ENCODE peak calls at places on chromosomes 11 and 22, in five cellular contexts. One of them, this sample, is unnamed.

GRCh38 chr11:134276396-134277175 is 407 bp downstream of the GLB1L3 start:
- DNase-seq in SK-N-SH: peak
- DNase-seq in IMR-90: no peak
- DNase-seq in GM12878: no peak
- DNase-seq in A549: no peak
- DNase-seq in this sample: no peak

GRCh38 chr22:49657275-49657973 is 170.2 kb downstream of the BRD1 start:
- DNase-seq in SK-N-SH: no peak
- DNase-seq in IMR-90: no peak
- DNase-seq in GM12878: peak
- DNase-seq in A549: no peak
- DNase-seq in this sample: peak

GRCh38 chr11:27281740-27282139 is 81.3 kb downstream of the CCDC34 start:
- DNase-seq in SK-N-SH: no peak
- DNase-seq in IMR-90: no peak
- DNase-seq in GM12878: peak
- DNase-seq in A549: no peak
- DNase-seq in this sample: no peak

GRCh38 chr11:100602716-100603115 is 84.4 kb upstream of the ARHGAP42 start:
- DNase-seq in SK-N-SH: no peak
- DNase-seq in IMR-90: no peak
- DNase-seq in GM12878: no peak
- DNase-seq in A549: no peak
- DNase-seq in this sample: no peak

GRCh38 chr11:134560566-134561347 is 148.7 kb upstream of the B3GAT1 start:
- DNase-seq in SK-N-SH: peak
- DNase-seq in IMR-90: no peak
- DNase-seq in GM12878: no peak
- DNase-seq in A549: no peak
- DNase-seq in this sample: no peak

GRCh38 chr22:49936973-49937757 is 18.7 kb downstream of the CRELD2 start:
- DNase-seq in SK-N-SH: no peak
- DNase-seq in IMR-90: no peak
- DNase-seq in GM12878: no peak
- DNase-seq in A549: no peak
- DNase-seq in this sample: no peak

GRCh38 chr22:20889025-20889704 is 28.0 kb upstream of the CRKL start:
- DNase-seq in SK-N-SH: no peak
- DNase-seq in IMR-90: no peak
- DNase-seq in GM12878: no peak
- DNase-seq in A549: no peak
- DNase-seq in this sample: peak

GRCh38 chr22:37549704-37550059 is 10.6 kb upstream of the CDC42EP1 start:
- DNase-seq in SK-N-SH: peak
- DNase-seq in IMR-90: peak
- DNase-seq in GM12878: no peak
- DNase-seq in A549: no peak
- DNase-seq in this sample: no peak

GRCh38 chr22:43922123-43922522 is 1.5 kb upstream of the PNPLA3 start:
- DNase-seq in SK-N-SH: no peak
- DNase-seq in IMR-90: no peak
- DNase-seq in GM12878: no peak
- DNase-seq in A549: no peak
- DNase-seq in this sample: peak

GRCh38 chr22:22556995-22557925 is 1.8 kb downstream of the PRAME start:
- DNase-seq in SK-N-SH: peak
- DNase-seq in IMR-90: no peak
- DNase-seq in GM12878: no peak
- DNase-seq in A549: peak
- DNase-seq in this sample: peak

GRCh38 chr11:63933459-63933858 is 5.3 kb upstream of the NAA40 start:
- DNase-seq in SK-N-SH: no peak
- DNase-seq in IMR-90: no peak
- DNase-seq in GM12878: no peak
- DNase-seq in A549: no peak
- DNase-seq in this sample: no peak

GRCh38 chr22:49721211-49721763 is 106.4 kb downstream of the BRD1 start:
- DNase-seq in SK-N-SH: no peak
- DNase-seq in IMR-90: no peak
- DNase-seq in GM12878: no peak
- DNase-seq in A549: no peak
- DNase-seq in this sample: no peak

GRCh38 chr11:14927146-14927545 is 35.1 kb upstream of the CYP2R1 start:
- DNase-seq in SK-N-SH: no peak
- DNase-seq in IMR-90: peak
- DNase-seq in GM12878: no peak
- DNase-seq in A549: no peak
- DNase-seq in this sample: no peak

GRCh38 chr11:45017329-45017728 is 66.6 kb upstream of the TP53I11 start:
- DNase-seq in SK-N-SH: no peak
- DNase-seq in IMR-90: no peak
- DNase-seq in GM12878: no peak
- DNase-seq in A549: no peak
- DNase-seq in this sample: no peak

GRCh38 chr22:46443850-46444389 is 93.5 kb downstream of the CELSR1 start:
- DNase-seq in SK-N-SH: no peak
- DNase-seq in IMR-90: no peak
- DNase-seq in GM12878: no peak
- DNase-seq in A549: no peak
- DNase-seq in this sample: no peak

GRCh38 chr22:34111210-34111824 is 191.0 kb upstream of the LARGE1 start:
- DNase-seq in SK-N-SH: peak
- DNase-seq in IMR-90: no peak
- DNase-seq in GM12878: no peak
- DNase-seq in A549: peak
- DNase-seq in this sample: peak

GRCh38 chr11:15258433-15259350 is 144.0 kb downstream of the INSC start:
- DNase-seq in SK-N-SH: no peak
- DNase-seq in IMR-90: peak
- DNase-seq in GM12878: no peak
- DNase-seq in A549: peak
- DNase-seq in this sample: peak

DNA sequence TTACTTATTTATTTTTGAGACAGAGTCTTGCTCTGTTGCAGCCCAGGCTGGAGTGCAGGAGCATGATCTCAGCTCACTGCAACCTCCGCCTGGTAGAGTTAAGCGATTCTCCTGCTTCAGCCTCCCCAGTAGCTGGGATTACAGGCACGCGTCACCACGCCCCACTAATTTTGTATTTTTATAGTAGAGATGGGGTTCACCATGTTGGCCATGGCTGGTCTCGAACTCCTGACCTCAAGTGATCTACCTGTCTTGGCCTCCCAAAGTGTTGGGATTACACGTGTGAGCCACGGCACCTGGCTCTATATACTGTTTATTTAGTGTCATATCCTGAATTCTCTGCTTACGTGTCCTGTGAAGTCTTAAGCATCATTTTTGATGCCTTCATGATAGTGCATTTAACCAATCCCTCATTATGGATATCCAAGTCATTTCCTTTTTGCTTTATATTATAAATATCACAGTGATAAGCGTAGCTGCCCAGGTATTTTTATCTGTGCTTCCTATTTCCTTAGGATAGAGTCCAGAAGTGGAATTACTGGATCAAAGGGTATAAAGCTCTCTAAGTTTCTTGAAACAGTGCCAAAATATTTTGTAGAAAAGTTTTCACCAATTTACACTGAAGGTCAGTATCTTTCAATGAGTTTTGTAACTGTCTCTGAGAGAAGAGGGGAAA is 871 bp upstream of the SIDT2 start:
- DNase-seq in SK-N-SH: no peak
- DNase-seq in IMR-90: no peak
- DNase-seq in GM12878: no peak
- DNase-seq in A549: no peak
- DNase-seq in this sample: no peak
- TF ChIP-seq RCOR1 in SK-N-SH: no peak
- TF ChIP-seq RCOR1 in IMR-90: no peak
- TF ChIP-seq RCOR1 in GM12878: no peak
- TF ChIP-seq RCOR1 in A549: no peak
- TF ChIP-seq RCOR1 in this sample: no peak

GRCh38 chr11:130474637-130475400 is 26.4 kb downstream of the ADAMTS15 start:
- DNase-seq in SK-N-SH: peak
- DNase-seq in IMR-90: no peak
- DNase-seq in GM12878: no peak
- DNase-seq in A549: no peak
- DNase-seq in this sample: no peak
- TF ChIP-seq RFX5 in SK-N-SH: no peak
- TF ChIP-seq RFX5 in IMR-90: no peak
- TF ChIP-seq RFX5 in GM12878: no peak
- TF ChIP-seq RFX5 in A549: no peak
- TF ChIP-seq RFX5 in this sample: no peak

DNA sequence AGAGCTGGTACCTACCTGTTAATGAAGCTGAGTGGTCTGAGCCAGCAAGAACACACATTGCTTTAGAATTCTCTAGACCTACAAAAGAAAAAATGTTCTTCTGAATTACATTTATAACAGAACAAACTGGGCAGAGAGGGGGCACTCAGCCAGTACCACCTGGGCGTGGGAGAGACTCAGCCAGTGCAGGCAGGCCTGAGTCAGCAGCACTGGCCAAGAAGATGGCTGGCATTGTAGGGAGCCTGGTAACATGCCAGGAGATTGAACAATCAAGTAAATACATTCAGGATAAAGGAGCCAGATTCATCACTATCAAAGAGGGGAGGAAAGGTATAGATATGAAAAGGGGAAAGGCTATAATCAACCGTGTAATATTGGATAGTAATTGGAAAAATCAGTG is 19.9 kb downstream of the SERGEF start:
- DNase-seq in SK-N-SH: no peak
- DNase-seq in IMR-90: no peak
- DNase-seq in GM12878: no peak
- DNase-seq in A549: no peak
- DNase-seq in this sample: no peak
- TF ChIP-seq RCOR1 in SK-N-SH: no peak
- TF ChIP-seq RCOR1 in IMR-90: no peak
- TF ChIP-seq RCOR1 in GM12878: no peak
- TF ChIP-seq RCOR1 in A549: no peak
- TF ChIP-seq RCOR1 in this sample: no peak

DNA sequence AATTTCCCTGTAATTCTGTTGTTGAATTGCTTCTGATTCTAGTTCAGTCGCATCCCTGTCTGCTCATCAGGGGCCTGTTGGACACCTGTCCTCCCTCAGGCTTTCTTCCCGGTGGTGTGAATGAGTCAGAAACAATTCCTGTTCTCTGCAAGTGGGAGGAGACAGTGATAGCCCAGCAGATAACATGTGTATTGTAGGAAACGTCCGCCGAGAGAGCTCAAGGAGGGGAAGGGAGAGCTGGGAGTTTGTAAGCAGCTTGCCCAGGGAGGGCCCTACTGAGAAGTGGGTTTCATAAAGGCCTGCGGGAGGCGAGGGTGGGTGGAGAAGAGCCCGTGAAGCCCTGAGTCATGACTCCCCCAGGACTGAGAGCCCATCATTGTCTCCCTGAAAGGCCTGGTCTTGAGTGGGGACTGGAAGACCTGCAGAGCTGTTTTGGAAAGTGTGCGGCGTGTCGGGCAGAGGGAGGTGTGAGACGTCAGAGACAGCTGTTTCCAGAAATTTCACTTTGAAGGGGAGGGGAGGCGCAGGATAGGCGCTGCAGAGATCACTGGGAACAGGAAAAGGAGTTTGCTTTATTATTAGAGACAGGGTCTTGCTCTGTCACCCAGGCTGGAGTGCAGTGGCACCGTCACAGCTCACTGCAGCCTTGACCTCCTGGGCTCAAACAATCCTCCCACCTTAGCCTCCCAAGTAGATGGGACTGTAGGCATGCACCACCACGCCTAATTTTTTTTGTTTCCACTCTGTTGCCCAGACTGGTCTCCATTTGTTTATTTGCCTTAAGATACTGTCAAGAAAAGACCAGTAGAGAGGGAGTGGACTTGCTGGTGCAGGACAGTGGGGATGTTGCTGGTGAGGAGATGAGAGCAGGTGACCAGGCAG is 35.3 kb downstream of the NADSYN1 start:
- DNase-seq in SK-N-SH: peak
- DNase-seq in IMR-90: peak
- DNase-seq in GM12878: no peak
- DNase-seq in A549: peak
- DNase-seq in this sample: peak
- TF ChIP-seq RFX5 in SK-N-SH: no peak
- TF ChIP-seq RFX5 in IMR-90: no peak
- TF ChIP-seq RFX5 in GM12878: no peak
- TF ChIP-seq RFX5 in A549: no peak
- TF ChIP-seq RFX5 in this sample: no peak

GRCh38 chr22:29722587-29722986 is 2.8 kb downstream of the CABP7 start:
- DNase-seq in SK-N-SH: peak
- DNase-seq in IMR-90: no peak
- DNase-seq in GM12878: no peak
- DNase-seq in A549: no peak
- DNase-seq in this sample: no peak
- TF ChIP-seq RCOR1 in SK-N-SH: no peak
- TF ChIP-seq RCOR1 in IMR-90: no peak
- TF ChIP-seq RCOR1 in GM12878: no peak
- TF ChIP-seq RCOR1 in A549: no peak
- TF ChIP-seq RCOR1 in this sample: no peak

GRCh38 chr11:88683024-88683423 is 345.5 kb upstream of the CTSC start:
- DNase-seq in SK-N-SH: no peak
- DNase-seq in IMR-90: no peak
- DNase-seq in GM12878: no peak
- DNase-seq in A549: no peak
- DNase-seq in this sample: no peak
- TF ChIP-seq RFX5 in SK-N-SH: no peak
- TF ChIP-seq RFX5 in IMR-90: no peak
- TF ChIP-seq RFX5 in GM12878: no peak
- TF ChIP-seq RFX5 in A549: no peak
- TF ChIP-seq RFX5 in this sample: no peak

GRCh38 chr11:117885777-117886176 is 9.3 kb upstream of the FXYD6 start:
- DNase-seq in SK-N-SH: no peak
- DNase-seq in IMR-90: no peak
- DNase-seq in GM12878: no peak
- DNase-seq in A549: no peak
- DNase-seq in this sample: peak
- TF ChIP-seq RCOR1 in SK-N-SH: no peak
- TF ChIP-seq RCOR1 in IMR-90: no peak
- TF ChIP-seq RCOR1 in GM12878: no peak
- TF ChIP-seq RCOR1 in A549: no peak
- TF ChIP-seq RCOR1 in this sample: no peak

This sample was measured in K562.